ENCODE peak calls at places on chromosome 13, in seven cellular contexts. X, T, Y, R, N, U and W are unnamed samples.

GRCh38 chr13:37163626-37164365 is 58.3 kb upstream of the CSNK1A1L start:
- DNase-seq in X (no peak), T (no peak), Y (peak; percentile 18), R (no peak), N (no peak), U (no peak), W (no peak)

GRCh38 chr13:74287672-74288169 is 153.5 kb upstream of the KLF12 start:
- DNase-seq in X (no peak), T (no peak), Y (peak; percentile 90), R (peak; percentile 40), N (no peak), U (no peak), W (peak; percentile 86)

GRCh38 chr13:31282741-31283455 is 83.1 kb downstream of the B3GLCT start:
- DNase-seq in X (no peak), T (no peak), Y (no peak), R (peak; percentile 1), N (no peak), U (no peak), W (no peak)

GRCh38 chr13:34156841-34157365 is 339.0 kb downstream of the RFC3 start:
- DNase-seq in X (peak; percentile 55), T (peak; percentile 92), Y (peak; percentile 83), R (peak; percentile 96), N (peak; percentile 87), U (peak; percentile 27), W (peak; percentile 5)

GRCh38 chr13:28027607-28028364 is 39.3 kb upstream of the URAD start:
- DNase-seq in X (no peak), T (no peak), Y (no peak), R (no peak), N (no peak), U (no peak), W (no peak)

GRCh38 chr13:48054601-48055000 is 17.1 kb downstream of the NUDT15 start:
- DNase-seq in X (no peak), T (no peak), Y (no peak), R (no peak), N (no peak), U (no peak), W (no peak)

GRCh38 chr13:107322228-107322627 is 754.3 kb upstream of the ARGLU1 start:
- DNase-seq in X (no peak), T (no peak), Y (no peak), R (peak; percentile 20), N (no peak), U (no peak), W (no peak)

GRCh38 chr13:114043421-114044053 is 69.7 kb upstream of the C13orf46 start:
- DNase-seq in X (no peak), T (no peak), Y (peak; percentile 95), R (no peak), N (no peak), U (no peak), W (no peak)

GRCh38 chr13:83452292-83452950 is 429.9 kb downstream of the SLITRK1 start:
- DNase-seq in X (no peak), T (no peak), Y (no peak), R (no peak), N (no peak), U (no peak), W (no peak)

GRCh38 chr13:50055454-50055853 is 40.2 kb downstream of the KCNRG start:
- DNase-seq in X (no peak), T (no peak), Y (peak; percentile 12), R (no peak), N (no peak), U (no peak), W (no peak)
- H3K36me3 ChIP-seq in X (peaks cover 2% of the 10 kb centered on the region), T (peaks cover 8% of the 10 kb centered on the region), Y (peaks cover 1% of the 10 kb centered on the region), R (peaks cover 17% of the 10 kb centered on the region), N (peaks cover 7% of the 10 kb centered on the region), U (no peaks in the 10 kb centered on the region), W (peaks cover 93% of the 10 kb centered on the region)

DNA sequence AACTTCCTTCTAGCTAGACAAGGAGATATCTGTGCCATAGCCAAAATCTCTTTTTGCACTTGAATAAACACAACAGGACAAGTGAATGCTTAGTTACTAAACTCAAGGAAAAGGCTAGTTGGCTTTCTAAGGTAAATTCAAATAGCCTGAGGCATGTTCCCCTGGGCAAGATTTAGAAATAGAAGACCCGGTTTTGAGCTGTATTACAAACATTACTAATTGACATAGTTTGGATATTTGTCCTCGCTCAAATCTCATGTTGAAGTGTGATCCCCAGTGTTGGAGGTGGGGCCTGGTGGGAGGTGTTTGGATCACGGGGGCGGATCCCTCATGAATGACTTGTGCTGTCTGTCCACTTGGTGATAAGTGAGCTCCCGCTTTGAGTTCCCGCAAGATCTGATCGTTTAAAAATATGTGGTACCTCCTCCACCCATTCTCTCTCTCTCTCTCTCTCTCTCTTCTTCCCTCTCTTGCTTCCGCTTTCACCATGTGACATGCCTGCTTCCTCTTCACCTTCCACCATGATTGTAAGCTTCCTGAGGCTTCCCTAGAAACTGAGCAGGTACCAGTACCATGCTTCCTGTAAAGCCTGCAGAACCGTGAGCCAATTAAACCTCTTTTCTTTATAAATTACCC is 3.9 kb upstream of the KBTBD6 start:
- DNase-seq in X (no peak), T (no peak), Y (no peak), R (peak; percentile 13), N (no peak), U (no peak), W (no peak)
- H2AFZ ChIP-seq in X (no peak overlapping the region), T (no peak overlapping the region), Y (no peak overlapping the region), R (no peak overlapping the region), N (no peak overlapping the region), U (no peak overlapping the region), W (no peak overlapping the region)

DNA sequence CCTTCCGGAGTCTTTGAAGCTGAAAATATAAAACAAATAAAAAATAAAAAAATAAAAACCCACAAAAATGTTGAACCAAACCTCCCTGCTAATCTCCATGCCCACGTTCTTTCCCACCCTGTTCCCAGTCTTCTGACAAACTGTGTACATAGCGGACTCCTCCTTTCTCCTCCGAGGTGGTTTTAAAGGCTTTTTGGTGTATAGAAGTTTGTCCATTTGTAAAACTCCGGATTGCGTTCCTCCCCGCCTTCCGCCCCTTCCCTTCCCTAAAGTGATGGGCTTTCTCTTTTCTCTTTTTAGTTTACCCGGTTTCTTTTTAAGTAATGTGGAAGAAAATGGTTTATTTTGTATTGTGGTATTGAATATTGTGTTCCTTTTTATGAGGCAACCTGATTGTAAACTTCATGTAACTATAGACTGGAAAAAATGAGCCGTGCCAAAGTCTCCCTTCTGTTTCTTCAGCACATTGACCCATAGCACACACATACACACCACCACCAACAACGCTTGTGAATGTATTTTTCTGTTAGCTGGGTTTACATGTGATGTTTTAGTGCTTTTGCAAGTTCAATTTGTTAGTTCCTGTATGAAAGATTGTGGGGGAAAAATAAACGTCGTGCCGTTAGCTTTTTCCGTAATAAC is 4.4 kb downstream of the ZIC2 start:
- DNase-seq in X (no peak), T (no peak), Y (no peak), R (no peak), N (no peak), U (no peak), W (no peak)
- TF ChIP-seq EZH2 in X (peak; percentile 65), T (no peak), Y (peak; percentile 78), R (peak; percentile 58), N (peak; percentile 96), U (no peak), W (no peak)

DNA sequence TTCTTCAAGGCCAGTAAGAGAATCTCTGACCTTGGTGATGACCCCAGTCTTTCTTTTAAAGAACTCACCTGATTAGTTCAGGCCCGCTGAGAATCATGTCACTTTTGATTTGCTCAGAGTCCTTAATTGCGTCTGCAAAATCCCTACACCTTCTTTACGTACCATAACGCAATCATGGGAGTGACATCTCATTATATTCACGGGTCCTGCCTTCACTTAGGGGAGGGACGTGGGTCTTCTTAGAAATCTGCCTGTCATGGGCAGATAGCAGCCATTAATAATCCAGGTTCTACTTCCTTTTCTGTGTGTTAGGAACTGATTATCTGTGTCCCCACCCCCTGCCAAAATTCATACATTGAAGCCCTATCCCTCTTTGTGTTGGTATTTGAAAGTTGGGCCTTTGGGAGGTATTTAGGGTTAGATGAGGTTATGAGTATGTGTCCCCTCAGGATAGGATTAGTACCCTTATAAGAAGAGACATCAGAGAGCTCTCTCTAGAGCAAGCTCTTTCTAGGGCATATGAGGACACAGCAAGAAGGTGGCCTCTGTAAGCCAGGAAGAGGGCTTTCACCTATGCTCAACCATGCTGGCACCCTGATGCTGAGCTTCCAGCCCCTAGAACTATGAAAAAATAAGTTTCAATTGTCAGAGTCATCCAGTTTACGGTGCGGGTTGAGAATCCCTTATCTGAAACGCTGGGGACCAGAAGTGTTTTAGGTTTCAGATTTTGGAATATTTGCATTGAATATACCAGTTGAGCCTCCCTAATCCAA is 9.9 kb downstream of the TPP2 start:
- DNase-seq in X (no peak), T (no peak), Y (no peak), R (no peak), N (no peak), U (no peak), W (no peak)
- H3K36me3 ChIP-seq in X (peaks cover 15% of the 10 kb centered on the region), T (peaks cover 14% of the 10 kb centered on the region), Y (peaks cover 7% of the 10 kb centered on the region), R (peaks cover 19% of the 10 kb centered on the region), N (peaks cover 5% of the 10 kb centered on the region), U (peaks cover 18% of the 10 kb centered on the region), W (peaks cover 87% of the 10 kb centered on the region)

GRCh38 chr13:55661505-55661904 is 1479.2 kb upstream of the PRR20A start:
- DNase-seq in X (no peak), T (no peak), Y (no peak), R (no peak), N (no peak), U (no peak), W (no peak)
- H2AFZ ChIP-seq in X (no peak overlapping the region), T (no peak overlapping the region), Y (no peak overlapping the region), R (no peak overlapping the region), N (no peak overlapping the region), U (no peak overlapping the region), W (no peak overlapping the region)

DNA sequence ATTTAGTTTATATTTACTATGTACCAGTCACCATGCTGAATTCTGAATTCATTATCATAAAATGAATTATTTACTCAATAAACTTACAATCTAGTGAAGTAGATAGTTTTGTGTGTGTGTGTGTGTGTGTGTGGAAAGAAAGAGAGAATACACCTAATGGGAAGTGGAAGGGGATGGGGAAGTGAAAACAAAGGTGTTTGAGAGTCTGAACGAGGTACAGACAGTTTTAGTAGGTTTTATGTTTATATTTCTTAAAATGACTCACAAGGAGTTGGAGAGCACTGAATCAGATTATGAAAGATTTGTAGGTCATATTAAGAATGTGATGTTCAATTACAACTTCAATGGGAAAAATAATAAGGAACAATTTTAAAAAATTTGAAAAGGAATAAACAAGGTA is 1753.0 kb downstream of the SLITRK1 start:
- DNase-seq in X (no peak), T (no peak), Y (no peak), R (no peak), N (no peak), U (no peak), W (no peak)
- TF ChIP-seq EZH2 in X (no peak), T (no peak), Y (no peak), R (no peak), N (no peak), U (no peak), W (no peak)

DNA sequence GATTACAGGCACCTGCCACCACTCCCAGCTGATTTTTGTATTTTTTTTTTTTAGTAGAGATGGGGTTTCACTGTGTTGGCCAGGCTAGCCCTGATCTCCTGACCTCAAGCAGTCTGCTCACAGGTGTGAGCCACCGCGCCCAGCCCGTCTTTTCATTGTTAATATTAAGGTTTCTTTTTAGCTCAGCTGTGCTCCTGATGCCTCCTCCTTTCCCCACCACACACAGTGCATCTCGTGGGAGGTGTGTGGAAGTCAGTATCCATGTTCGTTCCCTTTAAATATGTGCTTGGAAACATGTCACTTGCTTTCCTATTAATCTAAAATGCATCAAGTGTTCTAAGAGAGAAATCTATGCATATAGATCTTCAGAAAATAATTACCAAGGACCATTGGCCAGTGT is 53.5 kb downstream of the IPO5 start:
- DNase-seq in X (no peak), T (no peak), Y (no peak), R (no peak), N (no peak), U (no peak), W (no peak)
- H3K36me3 ChIP-seq in X (peaks cover 8% of the 10 kb centered on the region), T (peaks cover 62% of the 10 kb centered on the region), Y (peaks cover 10% of the 10 kb centered on the region), R (peaks cover 67% of the 10 kb centered on the region), N (peaks cover 47% of the 10 kb centered on the region), U (peaks cover 65% of the 10 kb centered on the region), W (peaks cover 93% of the 10 kb centered on the region)

GRCh38 chr13:22883961-22884360 is 296.8 kb upstream of the SGCG start:
- DNase-seq in X (no peak), T (no peak), Y (no peak), R (no peak), N (no peak), U (no peak), W (no peak)
- H2AFZ ChIP-seq in X (no peak overlapping the region), T (no peak overlapping the region), Y (no peak overlapping the region), R (no peak overlapping the region), N (no peak overlapping the region), U (no peak overlapping the region), W (no peak overlapping the region)